ENCODE peak calls at places on chromosomes 7 and 10, in seven cellular contexts. E is osteocyte; K is substantia nigra; A is HCT116; U is keratinocyte; X is stimulated activated CD8-positive, alpha-beta memory T cell treated with anti-CD3 and anti-CD28 coated beads, Interleukin-7, amount 100 ng/mL, for 4 hours; F is Right ventricle myocardium inferior. C is an unnamed sample.

GRCh38 chr10:43202657-43203490 is 64.0 kb downstream of the RASGEF1A start:
- DNase-seq in E (no peak), K (no peak), A (no peak), U (no peak), X (peak), F (peak), C (no peak)

GRCh38 chr10:80528185-80528700 is 9.5 kb upstream of the SH2D4B start:
- DNase-seq in E (no peak), K (no peak), A (no peak), U (no peak), X (no peak), F (no peak), C (no peak)

GRCh38 chr10:29590598-29591415 is 44.0 kb downstream of the SVIL start:
- DNase-seq in E (peak), K (no peak), A (peak), U (no peak), X (no peak), F (no peak), C (no peak)

GRCh38 chr10:105634283-105634682 is 993.2 kb downstream of the SORCS3 start:
- DNase-seq in E (no peak), K (no peak), A (no peak), U (no peak), X (no peak), F (no peak), C (no peak)

GRCh38 chr10:59651902-59652301 is 57.7 kb downstream of the SLC16A9 start:
- DNase-seq in E (no peak), K (no peak), A (no peak), U (no peak), X (no peak), F (no peak), C (no peak)

GRCh38 chr7:50182734-50183133 is 89.7 kb upstream of the ZPBP start:
- DNase-seq in E (no peak), K (no peak), A (no peak), U (no peak), X (no peak), F (no peak), C (no peak)

GRCh38 chr10:74227697-74228424 is 76.8 kb downstream of the ADK start:
- DNase-seq in E (no peak), K (no peak), A (no peak), U (no peak), X (no peak), F (no peak), C (peak)

GRCh38 chr10:56346845-56347415 is 14.1 kb downstream of the ZWINT start:
- DNase-seq in E (no peak), K (no peak), A (no peak), U (no peak), X (no peak), F (no peak), C (peak)

GRCh38 chr10:110360857-110361474 is 56.2 kb upstream of the SMNDC1 start:
- DNase-seq in E (no peak), K (no peak), A (no peak), U (no peak), X (no peak), F (no peak), C (no peak)

GRCh38 chr10:21402606-21403083 is 122.8 kb downstream of the SKIDA1 start:
- DNase-seq in E (no peak), K (no peak), A (no peak), U (no peak), X (no peak), F (no peak), C (no peak)

GRCh38 chr10:87751274-87751673 is 66.8 kb downstream of the ATAD1 start:
- DNase-seq in E (no peak), K (no peak), A (no peak), U (no peak), X (no peak), F (no peak), C (no peak)

GRCh38 chr7:100044719-100045118 is 4.9 kb upstream of the ZSCAN21 start:
- DNase-seq in E (no peak), K (no peak), A (no peak), U (no peak), X (no peak), F (no peak), C (no peak)

GRCh38 chr10:35259769-35260397 is 76.4 kb upstream of the CCNY start:
- DNase-seq in E (peak), K (no peak), A (no peak), U (peak), X (no peak), F (no peak), C (peak)

GRCh38 chr10:128959746-128960145 is 507.3 kb upstream of the MGMT start:
- DNase-seq in E (no peak), K (no peak), A (no peak), U (no peak), X (no peak), F (no peak), C (no peak)

GRCh38 chr7:76377186-76377918 is 18.6 kb upstream of the YWHAG start:
- DNase-seq in E (no peak), K (no peak), A (no peak), U (no peak), X (no peak), F (peak), C (no peak)

GRCh38 chr10:107144490-107144889 is 20.0 kb downstream of the SORCS1 start:
- DNase-seq in E (no peak), K (no peak), A (no peak), U (no peak), X (no peak), F (no peak), C (no peak)

GRCh38 chr10:32376780-32377179 is 29.8 kb upstream of the EPC1 start:
- DNase-seq in E (no peak), K (no peak), A (no peak), U (no peak), X (no peak), F (no peak), C (no peak)

GRCh38 chr7:27144799-27145166 is 1.3 kb upstream of the HOXA5 start:
- DNase-seq in E (no peak), K (no peak), A (no peak), U (no peak), X (no peak), F (no peak), C (no peak)

GRCh38 chr10:9239298-9239697 is 1184.8 kb downstream of the GATA3 start:
- DNase-seq in E (no peak), K (no peak), A (no peak), U (no peak), X (no peak), F (no peak), C (no peak)

GRCh38 chr10:29820890-29821398 is 186.2 kb upstream of the SVIL start:
- DNase-seq in E (no peak), K (no peak), A (no peak), U (no peak), X (no peak), F (no peak), C (no peak)

GRCh38 chr10:108567899-108568752 is 1355.2 kb downstream of the XPNPEP1 start:
- DNase-seq in E (no peak), K (no peak), A (no peak), U (no peak), X (no peak), F (no peak), C (no peak)

GRCh38 chr7:150945853-150946825 is 32.0 kb downstream of the KCNH2 start:
- DNase-seq in E (no peak), K (peak), A (no peak), U (no peak), X (no peak), F (no peak), C (no peak)

GRCh38 chr10:12925845-12926244 is 75.7 kb downstream of the CCDC3 start:
- DNase-seq in E (peak), K (no peak), A (no peak), U (no peak), X (no peak), F (no peak), C (no peak)

GRCh38 chr10:48594371-48594770 is 10.5 kb downstream of the ARHGAP22 start:
- DNase-seq in E (peak), K (no peak), A (no peak), U (no peak), X (no peak), F (no peak), C (no peak)

GRCh38 chr10:61757525-61758397 is 95.0 kb downstream of the CABCOCO1 start:
- DNase-seq in E (no peak), K (no peak), A (no peak), U (no peak), X (no peak), F (no peak), C (peak)

GRCh38 chr10:27710009-27710408 is 35.6 kb downstream of the MKX start:
- DNase-seq in E (no peak), K (no peak), A (no peak), U (no peak), X (no peak), F (no peak), C (no peak)

GRCh38 chr7:26199301-26200112 is 1.0 kb downstream of the HNRNPA2B1 start:
- DNase-seq in E (no peak), K (peak), A (no peak), U (no peak), X (peak), F (peak), C (no peak)